ENCODE peak calls at places on chromosomes 12 and 14, in nine cellular contexts. S, K, P, U, B, L, N, H and C are unnamed samples.

GRCh38 chr14:31435276-31435675 is 14.9 kb upstream of the HEATR5A start:
- DNase-seq in P (no peak), U (no peak), K (no peak), N (no peak), B (no peak), H (no peak), S (no peak), L (peak), C (no peak)

GRCh38 chr12:15719230-15719629 is 70.0 kb downstream of the EPS8 start:
- DNase-seq in N (no peak), B (no peak), P (no peak), S (peak), L (no peak), U (peak), H (no peak), K (no peak), C (no peak)

GRCh38 chr12:5034605-5035004 is 9.1 kb upstream of the KCNA5 start:
- DNase-seq in U (no peak), L (no peak), P (no peak), K (no peak), B (no peak), N (no peak), H (no peak), S (no peak), C (no peak)

GRCh38 chr14:71739273-71739990 is 192.8 kb upstream of the RGS6 start:
- DNase-seq in K (peak), L (no peak), H (no peak), U (peak), S (peak), B (peak), N (no peak), P (peak), C (peak)

GRCh38 chr12:68175566-68176033 is 16.1 kb upstream of the IFNG start:
- DNase-seq in N (no peak), S (no peak), U (no peak), H (peak), L (no peak), B (peak), P (peak), K (no peak), C (no peak)

GRCh38 chr12:121814429-121815119 is 10.8 kb downstream of the SETD1B start:
- DNase-seq in K (no peak), B (no peak), L (no peak), P (no peak), S (no peak), U (no peak), H (no peak), N (no peak), C (no peak)

GRCh38 chr12:104276192-104277131 is 27.1 kb upstream of the EID3 start:
- DNase-seq in L (no peak), H (no peak), U (peak), B (no peak), P (no peak), S (no peak), N (no peak), K (no peak), C (no peak)

GRCh38 chr12:94754653-94755052 is 104.3 kb upstream of the TMCC3 start:
- DNase-seq in U (peak), H (no peak), P (no peak), B (no peak), K (no peak), N (no peak), S (no peak), L (peak), C (no peak)

GRCh38 chr14:53180272-53181221 is 27.4 kb upstream of the DDHD1 start:
- DNase-seq in H (peak), L (peak), B (no peak), P (no peak), U (no peak), S (no peak), K (peak), N (peak), C (no peak)

GRCh38 chr14:73759183-73759713 is 45.1 kb upstream of the PNMA1 start:
- DNase-seq in B (no peak), S (peak), P (peak), U (peak), N (peak), H (no peak), L (peak), K (peak), C (no peak)

GRCh38 chr14:100103261-100104005 is 38.2 kb downstream of the EVL start:
- DNase-seq in H (no peak), U (no peak), B (no peak), L (no peak), K (no peak), N (no peak), P (no peak), S (peak), C (no peak)

GRCh38 chr12:117890644-117891043 is 78.1 kb downstream of the KSR2 start:
- DNase-seq in P (no peak), N (no peak), H (no peak), K (no peak), U (no peak), S (no peak), B (no peak), L (no peak), C (no peak)

GRCh38 chr14:24940213-24940783 is 109.6 kb downstream of the STXBP6 start:
- DNase-seq in B (no peak), S (no peak), H (no peak), L (no peak), N (no peak), K (no peak), P (no peak), U (no peak), C (no peak)

GRCh38 chr12:116955382-116956021 is 44.8 kb downstream of the FBXW8 start:
- DNase-seq in P (no peak), B (peak), K (peak), U (peak), H (no peak), N (peak), S (no peak), L (peak), C (no peak)

GRCh38 chr14:89667983-89668382 is 250.9 kb upstream of the FOXN3 start:
- DNase-seq in K (no peak), S (no peak), B (no peak), H (no peak), P (no peak), U (no peak), L (peak), N (no peak), C (no peak)

GRCh38 chr12:19646599-19646998 is 207.3 kb downstream of the AEBP2 start:
- DNase-seq in S (no peak), B (peak), H (no peak), U (no peak), L (no peak), P (no peak), N (no peak), K (no peak), C (no peak)

GRCh38 chr14:97177016-97177415 is 379.8 kb downstream of the VRK1 start:
- DNase-seq in U (peak), P (peak), K (peak), B (peak), S (no peak), N (no peak), L (no peak), H (no peak), C (no peak)

GRCh38 chr14:89723930-89724915 is 230.3 kb downstream of the EFCAB11 start:
- DNase-seq in H (no peak), K (no peak), P (peak), U (no peak), B (no peak), N (no peak), S (no peak), L (no peak), C (no peak)

GRCh38 chr12:57896437-57897201 is 44.7 kb upstream of the ATP23 start:
- DNase-seq in L (peak), U (no peak), K (peak), H (no peak), S (peak), B (no peak), N (no peak), P (no peak), C (no peak)

GRCh38 chr12:52914722-52915121 is 9.8 kb upstream of the KRT8 start:
- DNase-seq in S (no peak), U (no peak), P (no peak), N (peak), L (no peak), K (no peak), H (no peak), B (no peak), C (no peak)

GRCh38 chr12:45994736-45995135 is 4.4 kb upstream of the SCAF11 start:
- DNase-seq in P (no peak), N (no peak), S (no peak), L (no peak), K (no peak), U (no peak), B (no peak), H (no peak), C (no peak)

GRCh38 chr14:54396183-54396492 is 669 bp upstream of the CDKN3 start:
- DNase-seq in P (no peak), S (no peak), N (no peak), U (peak), B (no peak), K (no peak), H (no peak), L (no peak), C (no peak)

GRCh38 chr12:63913929-63914328 is 69.4 kb downstream of the SRGAP1 start:
- DNase-seq in N (no peak), K (no peak), H (no peak), U (no peak), B (no peak), P (no peak), S (no peak), L (no peak), C (no peak)

GRCh38 chr14:55482936-55483605 is 42.7 kb upstream of the TBPL2 start:
- DNase-seq in S (peak), B (peak), U (peak), N (no peak), P (no peak), K (no peak), H (no peak), L (no peak), C (no peak)

GRCh38 chr14:31568151-31568550 is 6.9 kb downstream of the NUBPL start:
- DNase-seq in U (no peak), S (peak), B (no peak), P (no peak), K (no peak), N (no peak), L (peak), H (no peak), C (no peak)

GRCh38 chr14:102926104-102926503 is 3.6 kb downstream of the AMN start:
- DNase-seq in N (no peak), S (no peak), U (no peak), P (no peak), B (no peak), H (no peak), L (no peak), K (no peak), C (no peak)

GRCh38 chr12:123973552-123974341 is 732 bp downstream of the ZNF664 start:
- DNase-seq in B (peak), L (no peak), K (peak), S (peak), P (peak), N (peak), H (no peak), U (peak), C (no peak)

GRCh38 chr14:105760691-105761344 is 234.4 kb downstream of the TMEM121 start:
- DNase-seq in H (no peak), S (no peak), K (no peak), N (no peak), B (no peak), P (no peak), U (no peak), L (no peak), C (no peak)

GRCh38 chr12:12548713-12549112 is 13.9 kb downstream of the DUSP16 start:
- DNase-seq in S (no peak), U (no peak), H (no peak), L (no peak), N (no peak), B (no peak), K (no peak), P (no peak), C (no peak)

GRCh38 chr12:57590892-57591566 is at the start of gene PIP4K2C:
- DNase-seq in L (peak), P (peak), S (peak), K (peak), N (peak), B (peak), U (peak), H (peak), C (no peak)

GRCh38 chr14:62943202-62943601 is 102.1 kb downstream of the KCNH5 start:
- DNase-seq in B (no peak), P (no peak), L (peak), S (no peak), N (no peak), K (no peak), H (no peak), U (no peak), C (no peak)

GRCh38 chr12:1019283-1019682 is 28.3 kb downstream of the ERC1 start:
- DNase-seq in L (no peak), S (no peak), N (no peak), B (no peak), H (no peak), K (no peak), P (no peak), U (no peak), C (no peak)

GRCh38 chr14:79659995-79660975 is 551.0 kb downstream of the DIO2 start:
- DNase-seq in N (no peak), L (no peak), H (peak), B (no peak), P (no peak), K (no peak), S (no peak), U (no peak), C (no peak)

GRCh38 chr12:91818236-91819131 is 327.2 kb downstream of the BTG1 start:
- DNase-seq in B (peak), P (no peak), L (no peak), K (peak), S (no peak), U (no peak), H (no peak), N (no peak), C (no peak)

DNA sequence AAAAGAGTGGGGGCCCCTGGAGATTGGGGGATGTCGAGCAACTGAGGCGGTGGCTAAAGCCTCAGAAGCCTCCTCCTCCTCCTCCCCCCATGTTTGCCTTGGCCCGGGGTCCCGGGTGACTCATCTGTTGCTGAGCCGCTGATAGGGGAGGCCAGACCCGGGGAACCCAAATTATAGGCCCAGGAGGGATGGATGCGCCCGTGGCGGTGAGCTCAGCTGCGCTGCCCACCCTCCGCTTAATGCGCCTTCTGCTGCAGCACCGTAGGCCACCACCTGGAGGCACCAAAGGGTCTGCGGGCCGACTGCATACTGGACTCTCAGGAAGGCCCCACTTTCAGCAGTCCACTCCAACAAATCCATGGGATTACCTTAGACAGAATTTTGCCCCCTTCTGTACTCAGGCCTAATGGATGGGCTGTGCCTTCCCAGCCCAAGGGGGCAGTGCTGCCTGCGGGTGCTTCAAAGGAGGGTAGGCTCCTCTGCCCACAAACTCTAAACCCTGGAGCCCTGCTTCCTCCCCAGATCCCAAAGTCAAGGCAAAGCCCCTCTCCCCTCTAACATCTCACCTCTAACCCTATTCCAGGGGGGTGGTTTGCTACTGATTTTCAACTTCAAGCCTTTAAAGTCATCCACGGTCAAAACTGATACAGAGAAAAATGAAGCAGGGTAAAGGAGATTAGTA is 2.6 kb upstream of the WNT10B start:
- DNase-seq in U (no peak), B (no peak), P (no peak), K (peak), N (peak), H (no peak), L (peak), S (peak), C (no peak)
- TF ChIP-seq EZH2 in U (no peak), B (no peak), P (no peak), K (no peak), N (no peak), H (no peak), L (no peak), S (no peak), C (no peak)

DNA sequence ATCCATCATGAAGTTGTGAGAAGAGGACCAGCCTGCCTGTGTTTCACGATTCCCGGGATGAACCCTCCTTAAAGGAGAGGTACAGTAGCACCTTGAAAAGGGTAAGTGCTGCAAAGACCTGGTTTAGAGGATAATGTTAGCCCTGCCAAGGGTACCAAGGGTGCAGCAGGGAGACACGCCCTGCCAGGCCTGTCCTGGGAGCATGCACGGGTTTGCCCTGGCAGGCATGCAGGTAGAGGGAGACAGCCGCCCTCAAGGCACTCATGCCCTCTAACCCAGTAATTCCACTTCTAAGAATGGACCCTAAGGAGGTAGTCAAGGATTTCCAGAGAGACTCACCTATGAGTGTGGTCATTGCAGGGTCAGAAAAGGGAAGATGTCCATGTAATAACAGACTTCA is 65.0 kb downstream of the DIO3 start:
- DNase-seq in H (no peak), B (no peak), P (no peak), L (no peak), U (no peak), K (no peak), N (no peak), S (no peak), C (no peak)
- TF ChIP-seq EZH2 in H (no peak), B (no peak), P (no peak), L (no peak), U (no peak), K (no peak), N (no peak), S (no peak), C (no peak)

DNA sequence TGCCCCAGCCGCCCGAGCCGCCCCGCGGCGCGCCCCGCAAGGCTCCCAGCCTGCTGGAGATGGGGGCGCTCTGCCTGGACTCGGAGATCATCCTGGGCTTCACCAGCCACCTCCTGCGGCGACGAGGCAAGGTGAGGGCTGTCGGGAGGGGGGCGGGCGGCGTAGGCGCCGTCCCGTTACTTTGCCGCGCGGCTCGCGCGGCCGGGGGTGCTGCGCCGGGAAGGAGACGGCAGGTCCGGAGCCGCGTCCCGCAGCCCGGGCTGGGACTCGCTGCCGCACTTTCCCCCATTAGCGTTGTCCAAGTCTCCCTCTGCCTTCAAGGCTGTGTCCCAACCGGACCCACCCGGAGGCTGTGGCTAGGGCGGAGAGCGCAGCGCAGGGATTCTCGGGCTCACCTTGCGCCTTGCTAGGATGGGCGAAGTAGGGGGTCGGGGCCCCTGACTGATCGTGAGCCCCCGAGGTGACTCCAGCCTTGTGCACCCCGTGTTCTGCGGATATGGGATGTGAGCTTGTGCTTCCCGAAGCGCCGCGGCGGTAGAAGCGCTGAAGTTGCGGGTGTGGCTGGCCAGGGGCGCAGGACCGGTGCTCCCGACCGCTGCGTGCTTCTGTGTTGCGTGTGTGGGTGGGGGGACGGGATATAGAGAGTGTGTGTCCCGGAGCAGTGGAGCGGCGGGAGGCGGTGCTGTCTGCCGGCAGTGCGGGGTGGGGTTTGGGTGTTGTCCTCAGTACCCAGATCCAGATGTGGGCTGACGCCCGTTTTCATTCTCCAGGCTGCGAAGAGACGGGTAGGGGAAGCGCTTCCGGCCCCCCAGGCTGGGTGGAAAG is 1.7 kb upstream of the KIF26A start:
- DNase-seq in U (no peak), H (no peak), N (no peak), B (no peak), L (no peak), K (no peak), S (no peak), P (no peak), C (no peak)
- TF ChIP-seq EZH2 in U (no peak), H (no peak), N (no peak), B (peak), L (peak), K (peak), S (peak), P (no peak), C (peak)

DNA sequence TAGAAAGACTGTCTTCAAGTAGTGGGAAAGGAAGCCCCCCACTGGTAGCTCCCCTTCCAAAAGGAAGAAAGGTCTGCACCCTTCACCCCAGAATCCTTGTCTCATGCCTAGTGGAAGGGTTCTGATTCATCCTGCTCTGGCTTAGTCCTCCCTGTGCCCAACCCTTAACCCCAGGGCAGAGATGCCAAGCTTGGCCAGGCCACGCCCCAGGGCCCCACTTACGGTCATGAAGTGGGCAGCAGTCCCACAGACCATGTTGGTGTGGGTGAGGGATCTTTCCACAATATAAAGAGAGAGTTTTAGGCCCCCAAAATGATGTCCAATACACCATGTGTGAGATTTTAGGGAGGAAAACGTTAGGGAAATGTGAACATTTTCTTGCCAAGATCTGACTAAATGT is 8.4 kb upstream of the SSPN start:
- DNase-seq in L (no peak), P (no peak), B (peak), N (no peak), U (no peak), H (no peak), S (no peak), K (no peak), C (no peak)
- TF ChIP-seq EZH2 in L (no peak), P (no peak), B (no peak), N (no peak), U (no peak), H (no peak), S (no peak), K (no peak), C (no peak)